ENCODE peak calls at places on chromosomes 12 and 14, in six cellular contexts. V is IMR-90, Z is ovary, U is B cell, M is GM06990, Y is RWPE1. W is an unnamed sample.

GRCh38 chr12:59649203-59649602 is 53.4 kb downstream of the SLC16A7 start:
- DNase-seq in M (no peak), U (no peak), Y (no peak), Z (no peak), V (peak), W (no peak)

GRCh38 chr14:24920265-24921080 is 129.5 kb downstream of the STXBP6 start:
- DNase-seq in U (no peak), Z (no peak), Y (no peak), V (no peak), M (no peak), W (no peak)

GRCh38 chr12:69430942-69431603 is 39.1 kb upstream of the FRS2 start:
- DNase-seq in Z (no peak), M (no peak), V (no peak), U (no peak), Y (no peak), W (no peak)

GRCh38 chr14:94143239-94143638 is 13.8 kb upstream of the IFI27L2 start:
- DNase-seq in U (no peak), Y (no peak), M (no peak), Z (no peak), V (no peak), W (no peak)

GRCh38 chr14:77965919-77966435 is 166.1 kb downstream of the ADCK1 start:
- DNase-seq in U (peak), M (peak), V (peak), Y (peak), Z (no peak), W (peak)

GRCh38 chr12:15494329-15495046 is 172.2 kb downstream of the PTPRO start:
- DNase-seq in Y (no peak), U (no peak), V (no peak), M (peak), Z (no peak), W (no peak)

GRCh38 chr12:47075192-47076084 is 4.0 kb upstream of the PCED1B start:
- DNase-seq in Y (no peak), U (no peak), M (no peak), V (no peak), Z (no peak), W (no peak)

GRCh38 chr12:117738233-117738632 is 230.6 kb downstream of the KSR2 start:
- DNase-seq in Z (no peak), M (no peak), Y (no peak), U (no peak), V (no peak), W (no peak)

GRCh38 chr12:104328790-104329189 is 25.3 kb downstream of the EID3 start:
- DNase-seq in V (no peak), Z (no peak), U (no peak), Y (no peak), M (no peak), W (no peak)

GRCh38 chr12:115771601-115772000 is 505.9 kb downstream of the MED13L start:
- DNase-seq in M (no peak), Z (no peak), U (no peak), Y (no peak), V (no peak), W (no peak)

GRCh38 chr12:71475280-71475679 is 35.7 kb downstream of the LGR5 start:
- DNase-seq in V (no peak), M (no peak), Z (no peak), U (no peak), Y (no peak), W (no peak)

GRCh38 chr12:119176267-119177055 is 2.3 kb upstream of the HSPB8 start:
- DNase-seq in Z (peak), V (peak), Y (peak), U (no peak), M (no peak), W (peak)

GRCh38 chr12:1560704-1561103 is 33.7 kb downstream of the FBXL14 start:
- DNase-seq in M (no peak), U (no peak), Y (no peak), Z (no peak), V (no peak), W (no peak)

GRCh38 chr12:66633676-66634075 is 45.2 kb downstream of the GRIP1 start:
- DNase-seq in V (no peak), U (no peak), M (no peak), Y (peak), Z (no peak), W (peak)

GRCh38 chr12:94534761-94535613 is 75.3 kb upstream of the CEP83 start:
- DNase-seq in M (no peak), Y (no peak), U (no peak), V (no peak), Z (no peak), W (no peak)

GRCh38 chr14:104588066-104588857 is 8.7 kb downstream of the C14orf180 start:
- DNase-seq in U (no peak), Z (no peak), M (no peak), V (no peak), Y (no peak), W (no peak)

GRCh38 chr14:32826404-32827082 is 112.1 kb upstream of the NPAS3 start:
- DNase-seq in V (no peak), U (no peak), M (no peak), Y (no peak), Z (no peak), W (no peak)

GRCh38 chr12:53046655-53047220 is 3.1 kb upstream of the TNS2 start:
- DNase-seq in V (peak), U (peak), Y (peak), Z (peak), M (peak), W (peak)

GRCh38 chr12:53045646-53046045 is 4.2 kb upstream of the TNS2 start:
- DNase-seq in U (no peak), Z (peak), Y (no peak), M (no peak), V (no peak), W (no peak)

GRCh38 chr12:53048780-53049401 is 974 bp upstream of the TNS2 start:
- DNase-seq in Y (no peak), Z (peak), M (no peak), V (peak), U (no peak), W (peak)

GRCh38 chr12:53048033-53048779 is 1.7 kb upstream of the TNS2 start:
- DNase-seq in M (no peak), V (no peak), Z (peak), Y (no peak), U (no peak), W (peak)

DNA sequence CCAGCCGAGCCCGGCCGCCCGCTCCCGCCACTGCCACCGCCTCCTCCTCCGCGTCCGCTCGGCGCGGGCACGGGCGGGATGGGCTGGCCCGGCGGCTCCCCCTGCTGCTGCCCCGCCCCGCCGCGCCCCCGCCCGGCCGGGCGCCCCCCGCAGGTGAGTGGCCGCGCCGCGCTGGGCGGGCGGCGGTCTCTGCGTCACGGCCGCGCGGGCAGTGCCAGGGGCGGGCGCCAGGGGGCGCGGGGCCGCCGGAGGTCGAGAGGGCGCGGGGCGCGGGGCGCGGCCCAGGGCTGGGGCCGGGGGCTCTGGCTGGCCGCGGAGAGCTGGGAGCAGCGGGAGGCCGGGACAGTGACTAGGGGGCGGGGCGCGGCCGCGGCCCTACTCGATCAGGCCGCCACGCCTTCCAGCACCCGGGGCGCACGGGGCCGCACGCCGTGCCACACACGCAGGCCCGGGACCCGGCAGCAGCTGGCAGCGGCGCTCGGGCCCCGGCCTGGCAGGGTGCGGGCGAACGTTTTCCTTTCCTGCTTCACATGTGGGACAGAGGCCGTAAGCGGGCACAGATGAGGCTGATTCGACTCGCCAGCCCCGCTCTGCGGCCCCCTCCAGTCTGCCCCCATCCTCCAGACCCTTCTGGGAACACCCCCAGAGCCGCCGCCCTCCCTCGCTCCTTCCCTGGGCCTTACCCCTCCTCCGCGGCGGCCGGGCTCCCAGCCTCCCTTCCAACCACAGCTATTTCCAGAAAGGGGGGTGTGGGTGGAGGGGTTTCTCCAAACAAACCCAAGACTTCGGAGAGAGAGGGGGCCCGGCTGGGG is 2.4 kb upstream of the TNS2 start:
- DNase-seq in M (peak), Z (peak), Y (peak), V (peak), U (peak), W (peak)
- TF ChIP-seq CTCF in M (no peak), Z (peak), Y (peak), V (peak), U (peak), W (peak)

GRCh38 chr14:75342762-75343599 is 64.4 kb downstream of the FOS start:
- DNase-seq in M (peak), Z (no peak), Y (no peak), V (no peak), U (no peak), W (no peak)
- TF ChIP-seq CTCF in M (no peak), Z (no peak), Y (no peak), V (no peak), U (no peak), W (no peak)

GRCh38 chr14:96001866-96002510 is 37.2 kb upstream of the C14orf132 start:
- DNase-seq in M (no peak), V (peak), Y (no peak), Z (no peak), U (no peak), W (no peak)

GRCh38 chr14:95998656-95999055 is 40.5 kb upstream of the C14orf132 start:
- DNase-seq in U (no peak), Z (no peak), Y (peak), V (peak), M (no peak), W (no peak)

GRCh38 chr14:96002511-96002884 is 36.7 kb upstream of the C14orf132 start:
- DNase-seq in M (no peak), Y (no peak), U (no peak), Z (no peak), V (no peak), W (no peak)
- TF ChIP-seq CTCF in M (no peak), Y (no peak), U (no peak), Z (no peak), V (no peak), W (no peak)

GRCh38 chr14:22598099-22598895 is at the start of gene ABHD4:
- DNase-seq in U (peak), Y (peak), V (peak), M (peak), Z (peak), W (peak)

GRCh38 chr14:22600027-22600426 is 1.9 kb downstream of the ABHD4 start:
- DNase-seq in Y (no peak), Z (no peak), U (no peak), V (no peak), M (no peak), W (no peak)

GRCh38 chr14:22597771-22598098 is 365 bp upstream of the ABHD4 start:
- DNase-seq in Y (no peak), V (no peak), U (no peak), Z (no peak), M (no peak), W (no peak)

GRCh38 chr14:22599349-22599748 is 1.2 kb downstream of the ABHD4 start:
- DNase-seq in M (no peak), V (no peak), U (no peak), Z (no peak), Y (no peak), W (no peak)

DNA sequence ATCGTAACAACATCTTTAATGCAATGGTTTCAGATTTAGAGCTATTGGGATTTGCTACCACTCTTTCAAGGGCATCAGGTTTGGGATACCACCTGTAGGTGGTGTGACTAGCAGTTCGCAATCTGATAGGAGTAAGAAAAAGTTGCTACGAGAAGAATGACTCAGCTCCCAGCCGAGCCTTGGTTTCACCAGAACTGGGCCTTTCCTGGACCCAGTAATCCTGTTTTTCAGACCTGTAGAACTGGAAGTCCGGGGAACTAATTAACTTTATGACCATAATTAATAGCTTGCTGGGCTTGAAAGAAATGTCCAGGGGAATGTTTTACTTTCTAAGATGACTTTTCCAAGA is 770 bp downstream of the ABHD4 start:
- DNase-seq in V (peak), Z (no peak), U (peak), M (no peak), Y (peak), W (peak)
- TF ChIP-seq CTCF in V (peak), Z (peak), U (no peak), M (peak), Y (no peak), W (peak)

GRCh38 chr12:75525263-75525662 is 13.9 kb upstream of the KRR1 start:
- DNase-seq in Z (no peak), V (peak), Y (no peak), M (no peak), U (no peak), W (no peak)
- TF ChIP-seq CTCF in Z (no peak), V (peak), Y (peak), M (no peak), U (no peak), W (peak)

GRCh38 chr12:13208533-13209278 is 12.2 kb downstream of the EMP1 start:
- DNase-seq in Y (no peak), M (no peak), V (peak), Z (no peak), U (peak), W (peak)
- TF ChIP-seq CTCF in Y (no peak), M (peak), V (peak), Z (no peak), U (peak), W (peak)